ENCODE peak calls at places on chromosome 10, in six cellular contexts. O is amniotic stem cell; V is fibroblast of lung; I is stimulated activated naive CD8-positive, alpha-beta T cell treated with anti-CD3 and anti-CD28 coated beads, Interleukin-15, Interleukin-2, amounts not matched to agents 100 U/mL and 50 U/mL, for 24 hours; Y is right lobe of liver; G is frontal cortex. Q is an unnamed sample.
A peak's percentile ranks its signal among the peaks of the same experiment; 100 is the strongest.

GRCh38 chr10:93601774-93602162 is 733 bp upstream of the RBP4 start:
- DNase-seq in O (no peak), V (no peak), I (no peak), Y (no peak), G (no peak), Q (no peak)

GRCh38 chr10:130973127-130973839 is 338.2 kb downstream of the TCERG1L start:
- DNase-seq in O (no peak), V (no peak), I (no peak), Y (no peak), G (no peak), Q (no peak)

GRCh38 chr10:67141300-67141699 is 215.5 kb downstream of the LRRTM3 start:
- DNase-seq in O (no peak), V (no peak), I (no peak), Y (no peak), G (no peak), Q (no peak)

GRCh38 chr10:71266147-71266917 is 52.7 kb upstream of the SLC29A3 start:
- DNase-seq in O (no peak), V (peak; percentile 96), I (no peak), Y (peak; percentile 66), G (no peak), Q (no peak)

GRCh38 chr10:47400786-47401185 is 16.7 kb upstream of the ZNF488 start:
- DNase-seq in O (no peak), V (no peak), I (no peak), Y (no peak), G (no peak), Q (no peak)

GRCh38 chr10:111360260-111360925 is 283.6 kb downstream of the ADRA2A start:
- DNase-seq in O (no peak), V (no peak), I (no peak), Y (peak; percentile 29), G (peak; percentile 7), Q (no peak)

GRCh38 chr10:120597902-120598301 is 140.9 kb downstream of the PLPP4 start:
- DNase-seq in O (no peak), V (no peak), I (no peak), Y (no peak), G (no peak), Q (no peak)

GRCh38 chr10:126628746-126629145 is 41.7 kb downstream of the C10orf90 start:
- DNase-seq in O (no peak), V (no peak), I (no peak), Y (no peak), G (peak; percentile 34), Q (no peak)

GRCh38 chr10:404341-404740 is 269.1 kb downstream of the ZMYND11 start:
- DNase-seq in O (peak; percentile 55), V (peak; percentile 87), I (no peak), Y (no peak), G (no peak), Q (no peak)

GRCh38 chr10:126133906-126134703 is 237.7 kb downstream of the FANK1 start:
- DNase-seq in O (peak; percentile 61), V (peak; percentile 50), I (no peak), Y (no peak), G (no peak), Q (no peak)

GRCh38 chr10:61899045-61899444 is 2.5 kb upstream of the ARID5B start:
- DNase-seq in O (peak; percentile 76), V (peak; percentile 61), I (no peak), Y (no peak), G (no peak), Q (no peak)

GRCh38 chr10:86585037-86585725 is 63.6 kb upstream of the WAPL start:
- DNase-seq in O (peak; percentile 34), V (peak; percentile 57), I (peak; percentile 81), Y (peak; percentile 69), G (peak; percentile 76), Q (peak; percentile 7)

GRCh38 chr10:71334228-71334791 is 15.3 kb downstream of the SLC29A3 start:
- DNase-seq in O (no peak), V (no peak), I (no peak), Y (peak; percentile 74), G (no peak), Q (no peak)

GRCh38 chr10:85977642-85978041 is 389.0 kb downstream of the GRID1 start:
- DNase-seq in O (no peak), V (no peak), I (no peak), Y (no peak), G (no peak), Q (no peak)

GRCh38 chr10:75588031-75588430 is 156.6 kb downstream of the LRMDA start:
- DNase-seq in O (no peak), V (no peak), I (no peak), Y (no peak), G (no peak), Q (no peak)

GRCh38 chr10:44659350-44659749 is 251.8 kb upstream of the TMEM72 start:
- DNase-seq in O (no peak), V (no peak), I (no peak), Y (no peak), G (no peak), Q (no peak)

GRCh38 chr10:102399217-102400021 is 3.9 kb downstream of the NFKB2 start:
- DNase-seq in O (no peak), V (peak; percentile 83), I (peak; percentile 93), Y (peak; percentile 92), G (peak; percentile 93), Q (no peak)